ENCODE peak calls at places on chromosomes 6 and 20, in seven cellular contexts. D is lung, G is left ventricle myocardium inferior, E is aorta, B is upper lobe of left lung, J is SK-N-MC, F is psoas muscle. O is an unnamed sample.

GRCh38 chr6:151240036-151240685 is 394 bp downstream of the AKAP12 start:
- DNase-seq in D (peak; percentile 51), G (peak; percentile 84), E (peak; percentile 91), B (peak; percentile 48), J (no peak), F (peak; percentile 80), O (peak; percentile 61)

GRCh38 chr6:12472601-12473038 is 182.5 kb downstream of the EDN1 start:
- DNase-seq in D (peak; percentile 73), G (peak; percentile 37), E (peak; percentile 87), B (peak; percentile 61), J (no peak), F (peak; percentile 68), O (no peak)

GRCh38 chr6:26157150-26157837 is 70.1 kb downstream of the HFE start:
- DNase-seq in D (peak; percentile 67), G (peak; percentile 45), E (peak; percentile 86), B (peak; percentile 59), J (no peak), F (peak; percentile 62), O (peak; percentile 78)

GRCh38 chr20:24577271-24577909 is 108.0 kb downstream of the SYNDIG1 start:
- DNase-seq in D (no peak), G (no peak), E (no peak), B (no peak), J (no peak), F (no peak), O (no peak)

GRCh38 chr6:117992856-117993255 is 85.8 kb downstream of the SLC35F1 start:
- DNase-seq in D (no peak), G (no peak), E (no peak), B (no peak), J (no peak), F (no peak), O (no peak)

GRCh38 chr6:116210750-116211425 is 43.0 kb downstream of the TSPYL4 start:
- DNase-seq in D (peak; percentile 44), G (peak; percentile 61), E (no peak), B (peak; percentile 31), J (no peak), F (peak; percentile 49), O (no peak)

GRCh38 chr20:48791014-48791413 is 36.8 kb downstream of the PREX1 start:
- DNase-seq in D (no peak), G (no peak), E (no peak), B (no peak), J (no peak), F (no peak), O (no peak)

GRCh38 chr6:162727347-162728176 is at the start of the genes PACRG and PRKN:
- DNase-seq in D (peak; percentile 98), G (peak; percentile 99), E (peak; percentile 100), B (peak; percentile 99), J (peak; percentile 76), F (peak; percentile 98), O (peak; percentile 93)

GRCh38 chr6:52984247-52984646 is 10.8 kb downstream of the GSTA4 start:
- DNase-seq in D (no peak), G (no peak), E (no peak), B (no peak), J (no peak), F (no peak), O (no peak)

GRCh38 chr6:27096834-27097511 is 150.5 kb upstream of the PRSS16 start:
- DNase-seq in D (peak; percentile 51), G (no peak), E (no peak), B (peak; percentile 63), J (no peak), F (peak; percentile 21), O (peak; percentile 41)

GRCh38 chr6:165117121-165117520 is 192.3 kb downstream of the C6orf118 start:
- DNase-seq in D (no peak), G (no peak), E (no peak), B (no peak), J (no peak), F (no peak), O (peak; percentile 81)

GRCh38 chr20:54085425-54085824 is 15.0 kb upstream of the BCAS1 start:
- DNase-seq in D (no peak), G (no peak), E (no peak), B (no peak), J (no peak), F (no peak), O (no peak)

GRCh38 chr6:166351715-166352285 is 9.5 kb upstream of the SFT2D1 start:
- DNase-seq in D (peak; percentile 33), G (no peak), E (no peak), B (peak; percentile 51), J (no peak), F (no peak), O (no peak)

GRCh38 chr6:146850238-146850896 is 251.6 kb downstream of the ADGB start:
- DNase-seq in D (no peak), G (no peak), E (no peak), B (no peak), J (no peak), F (no peak), O (peak; percentile 20)

GRCh38 chr20:2740702-2741101 is 48.1 kb downstream of the EBF4 start:
- DNase-seq in D (no peak), G (no peak), E (no peak), B (no peak), J (no peak), F (no peak), O (no peak)

GRCh38 chr20:48797275-48797825 is 30.4 kb downstream of the PREX1 start:
- DNase-seq in D (no peak), G (peak; percentile 49), E (peak; percentile 69), B (peak; percentile 44), J (no peak), F (peak; percentile 36), O (no peak)

GRCh38 chr6:143545165-143545564 is 33.6 kb upstream of the FUCA2 start:
- DNase-seq in D (no peak), G (no peak), E (no peak), B (no peak), J (no peak), F (no peak), O (no peak)

GRCh38 chr6:2178125-2178524 is 67.3 kb downstream of the GMDS start:
- DNase-seq in D (no peak), G (no peak), E (no peak), B (no peak), J (no peak), F (no peak), O (no peak)

GRCh38 chr6:133241901-133242760 is 974 bp downstream of the EYA4 start:
- DNase-seq in D (no peak), G (peak; percentile 19), E (no peak), B (no peak), J (peak; percentile 48), F (peak; percentile 28), O (no peak)

GRCh38 chr6:31689249-31690110 is 8.6 kb upstream of the LY6G5C start:
- DNase-seq in D (no peak), G (no peak), E (no peak), B (no peak), J (no peak), F (no peak), O (no peak)

GRCh38 chr6:159692303-159693127 is 526 bp downstream of the SOD2 start:
- DNase-seq in D (peak; percentile 70), G (peak; percentile 41), E (peak; percentile 85), B (peak; percentile 72), J (no peak), F (no peak), O (peak; percentile 62)

GRCh38 chr20:18412202-18412901 is 54.5 kb downstream of the DZANK1 start:
- DNase-seq in D (no peak), G (no peak), E (no peak), B (no peak), J (no peak), F (no peak), O (no peak)

GRCh38 chr6:146868671-146869209 is 270.0 kb downstream of the ADGB start:
- DNase-seq in D (no peak), G (no peak), E (no peak), B (no peak), J (no peak), F (no peak), O (no peak)

GRCh38 chr6:125421853-125422252 is 120.1 kb upstream of the HDDC2 start:
- DNase-seq in D (no peak), G (peak; percentile 18), E (peak; percentile 81), B (no peak), J (no peak), F (peak; percentile 29), O (peak; percentile 15)

GRCh38 chr6:41568585-41569384 is 22.6 kb downstream of the FOXP4 start:
- DNase-seq in D (peak; percentile 83), G (peak; percentile 38), E (no peak), B (peak; percentile 90), J (no peak), F (no peak), O (no peak)

GRCh38 chr20:20450461-20451027 is 82.6 kb downstream of the INSM1 start:
- DNase-seq in D (no peak), G (peak; percentile 63), E (no peak), B (no peak), J (no peak), F (no peak), O (no peak)

DNA sequence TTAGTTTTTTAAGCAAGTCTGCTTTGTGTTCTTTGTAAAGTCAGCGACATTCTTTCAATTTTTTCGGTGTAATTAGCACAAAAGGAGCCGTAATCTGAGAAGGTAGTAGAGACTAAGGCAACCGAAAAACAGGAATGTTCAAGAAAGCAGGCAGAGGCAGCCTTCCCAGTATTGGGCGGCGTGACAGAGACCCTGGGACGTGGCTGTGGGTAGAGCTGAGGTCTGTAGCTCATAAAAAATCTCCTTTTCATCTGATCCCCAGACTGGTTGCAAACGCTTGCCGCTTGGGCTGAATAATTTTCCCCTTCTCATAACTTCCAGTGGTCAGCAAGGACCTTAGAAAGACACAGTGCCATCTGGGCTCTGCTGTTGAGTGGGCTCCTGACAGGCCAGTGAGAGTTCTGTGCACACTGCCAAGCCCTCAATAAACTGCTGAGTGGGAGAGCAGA is 30.8 kb downstream of the GNAS start:
- DNase-seq in D (no peak), G (no peak), E (no peak), B (no peak), J (no peak), F (no peak), O (no peak)
- H3K9me3 ChIP-seq in D (no peaks in the 10 kb centered on the region), G (peaks cover 6% of the 10 kb centered on the region), E (no peaks in the 10 kb centered on the region), B (no peaks in the 10 kb centered on the region), J (no peaks in the 10 kb centered on the region), F (no peaks in the 10 kb centered on the region), O (no peaks in the 10 kb centered on the region)

DNA sequence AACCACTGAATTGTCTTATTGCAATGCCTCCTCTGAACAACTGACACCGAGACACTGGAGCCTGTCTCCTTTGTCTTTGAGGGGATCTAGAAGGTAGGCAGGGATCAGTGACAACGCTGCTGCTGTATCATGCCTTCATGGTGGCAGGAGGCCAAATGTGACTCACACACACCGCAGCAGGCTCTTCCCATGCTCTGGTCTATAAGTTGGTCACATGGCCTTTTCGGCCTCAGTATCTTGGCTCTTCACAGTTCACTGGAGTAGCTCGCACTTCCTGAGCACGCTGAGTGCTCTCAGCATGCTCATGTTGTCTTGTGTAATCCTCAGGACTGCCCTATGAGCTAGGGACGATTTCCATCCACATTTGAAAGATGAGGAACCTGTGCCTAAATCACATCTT is 167.4 kb upstream of the PCSK2 start:
- DNase-seq in D (peak; percentile 32), G (no peak), E (no peak), B (peak; percentile 67), J (no peak), F (no peak), O (peak; percentile 65)
- H3K9me3 ChIP-seq in D (no peaks in the 10 kb centered on the region), G (peaks cover 56% of the 10 kb centered on the region), E (peaks cover 8% of the 10 kb centered on the region), B (no peaks in the 10 kb centered on the region), J (no peaks in the 10 kb centered on the region), F (peaks cover 7% of the 10 kb centered on the region), O (no peaks in the 10 kb centered on the region)

GRCh38 chr6:66210964-66211363 is 503.9 kb upstream of the EYS start:
- DNase-seq in D (no peak), G (no peak), E (no peak), B (no peak), J (no peak), F (no peak), O (no peak)
- H3K9me3 ChIP-seq in D (peaks cover 4% of the 10 kb centered on the region), G (peaks cover 37% of the 10 kb centered on the region), E (peaks cover 4% of the 10 kb centered on the region), B (no peaks in the 10 kb centered on the region), J (peaks cover 4% of the 10 kb centered on the region), F (peaks cover 6% of the 10 kb centered on the region), O (peaks cover 11% of the 10 kb centered on the region)

GRCh38 chr6:169426611-169427010 is 173.0 kb upstream of the THBS2 start:
- DNase-seq in D (no peak), G (no peak), E (no peak), B (no peak), J (no peak), F (no peak), O (no peak)
- H3K9me3 ChIP-seq in D (peaks cover 12% of the 10 kb centered on the region), G (peaks cover 22% of the 10 kb centered on the region), E (peaks cover 4% of the 10 kb centered on the region), B (peaks cover 4% of the 10 kb centered on the region), J (no peaks in the 10 kb centered on the region), F (peaks cover 11% of the 10 kb centered on the region), O (peaks cover 5% of the 10 kb centered on the region)